ENCODE peak calls at places on chromosomes 12 and 14, in six cellular contexts. L is BJ, F is cardiac fibroblast, A is mammary epithelial cell, O is neural progenitor cell, R is AG09309. J is an unnamed sample.

GRCh38 chr12:71551529-71551928 is 111.9 kb downstream of the LGR5 start:
- DNase-seq in L (no peak), F (peak), A (no peak), O (peak), R (peak), J (peak)

GRCh38 chr14:61652526-61653262 is 42.6 kb upstream of the HIF1A start:
- DNase-seq in L (no peak), F (peak), A (no peak), O (no peak), R (no peak), J (peak)

GRCh38 chr12:13169255-13169654 is 27.3 kb upstream of the EMP1 start:
- DNase-seq in L (no peak), F (no peak), A (no peak), O (no peak), R (no peak), J (no peak)

GRCh38 chr12:106138646-106139421 is at the start of gene NUAK1:
- DNase-seq in L (no peak), F (peak), A (peak), O (peak), R (no peak), J (peak)

GRCh38 chr12:30357712-30358111 is 338.0 kb downstream of the IPO8 start:
- DNase-seq in L (no peak), F (no peak), A (no peak), O (no peak), R (no peak), J (no peak)

GRCh38 chr14:55589171-55589570 is 9.2 kb downstream of the KTN1 start:
- DNase-seq in L (no peak), F (no peak), A (peak), O (no peak), R (no peak), J (peak)

GRCh38 chr14:95303552-95303951 is 16.2 kb downstream of the CLMN start:
- DNase-seq in L (no peak), F (no peak), A (no peak), O (no peak), R (no peak), J (no peak)

GRCh38 chr12:132483612-132484011 is 6.3 kb upstream of the FBRSL1 start:
- DNase-seq in L (no peak), F (no peak), A (no peak), O (no peak), R (no peak), J (no peak)

GRCh38 chr12:124174406-124174805 is 120.5 kb upstream of the RFLNA start:
- DNase-seq in L (peak), F (peak), A (no peak), O (no peak), R (peak), J (peak)

GRCh38 chr12:12432373-12432772 is 75.5 kb downstream of the BORCS5 start:
- DNase-seq in L (peak), F (peak), A (peak), O (no peak), R (peak), J (peak)

GRCh38 chr12:24881227-24881626 is 67.7 kb downstream of the BCAT1 start:
- DNase-seq in L (no peak), F (no peak), A (no peak), O (no peak), R (no peak), J (no peak)

GRCh38 chr14:104472073-104472472 is 107.5 kb upstream of the C14orf180 start:
- DNase-seq in L (no peak), F (no peak), A (no peak), O (no peak), R (no peak), J (no peak)

GRCh38 chr12:100797786-100798580 is 3.4 kb downstream of the ANO4 start:
- DNase-seq in L (no peak), F (no peak), A (no peak), O (no peak), R (no peak), J (no peak)

GRCh38 chr12:30594509-30594908 is 101.2 kb downstream of the IPO8 start:
- DNase-seq in L (no peak), F (no peak), A (no peak), O (no peak), R (no peak), J (no peak)

GRCh38 chr12:103745962-103746361 is 95.1 kb downstream of the NT5DC3 start:
- DNase-seq in L (no peak), F (no peak), A (no peak), O (peak), R (no peak), J (no peak)

DNA sequence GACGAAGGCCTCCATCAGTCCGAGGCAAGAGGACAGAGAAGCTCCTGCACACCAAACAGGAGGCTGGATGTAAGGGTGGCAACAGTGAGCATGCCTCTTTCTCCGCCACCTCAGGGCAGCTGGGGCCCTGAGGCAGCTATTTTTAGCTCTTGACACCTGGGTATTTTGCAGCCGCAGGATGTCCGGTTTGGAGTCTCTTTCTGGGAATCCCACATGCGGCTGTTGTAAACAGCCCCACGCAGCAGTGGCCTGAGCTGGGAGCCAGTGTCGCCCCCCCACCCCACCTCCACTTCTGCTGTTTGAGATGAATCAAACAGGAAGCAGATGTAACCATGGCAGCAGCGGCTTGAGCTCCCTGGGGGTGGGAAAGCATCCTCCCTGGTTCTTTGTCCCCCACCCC is 11.7 kb downstream of the HDAC7 start:
- DNase-seq in L (no peak), F (peak), A (no peak), O (no peak), R (no peak), J (no peak)
- H3K4me3 ChIP-seq in L (no peak), F (no peak), A (no peak), O (no peak), R (no peak), J (no peak)

GRCh38 chr14:86799244-86799647 is 1193.7 kb downstream of the GALC start:
- DNase-seq in L (peak), F (peak), A (peak), O (no peak), R (peak), J (peak)
- TF ChIP-seq CTCF in L (peak), F (no peak), A (peak), O (no peak), R (peak), J (peak)

DNA sequence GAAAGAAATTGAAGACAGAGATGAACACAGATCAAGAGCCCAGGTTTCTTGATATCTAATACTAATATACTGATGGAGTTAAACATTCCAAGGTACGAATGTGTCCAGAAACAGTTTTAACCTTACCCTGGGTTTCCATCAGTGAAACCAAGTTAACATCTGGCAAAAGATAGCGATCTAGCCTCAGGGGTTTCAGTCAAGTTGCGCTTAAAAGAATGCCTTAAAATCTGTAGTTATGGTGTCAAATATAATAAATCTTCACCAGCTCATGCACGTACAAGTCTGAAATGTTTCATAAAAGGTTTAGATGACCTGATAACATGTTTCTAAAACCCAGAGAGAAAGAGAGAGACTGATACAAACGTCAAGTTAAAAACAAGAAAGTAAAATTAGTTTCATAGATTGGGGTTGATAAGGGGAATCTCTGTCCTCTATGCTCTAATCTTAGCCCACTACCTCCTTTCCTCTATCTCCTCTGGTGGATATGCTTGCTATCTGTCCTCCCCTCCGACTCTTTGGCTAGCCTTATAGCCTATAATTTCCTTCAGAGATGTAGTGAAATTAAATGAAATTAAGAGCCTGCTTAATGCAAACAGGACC is 18.6 kb upstream of the FOS start:
- DNase-seq in L (no peak), F (no peak), A (peak), O (no peak), R (no peak), J (peak)
- H3K4me3 ChIP-seq in L (no peak), F (no peak), A (no peak), O (peak), R (no peak), J (no peak)

GRCh38 chr14:24632761-24633160 is 1.2 kb downstream of the GZMB start:
- DNase-seq in L (no peak), F (no peak), A (no peak), O (no peak), R (no peak), J (no peak)

GRCh38 chr14:24633353-24633752 is 637 bp downstream of the GZMB start:
- DNase-seq in L (no peak), F (no peak), A (no peak), O (no peak), R (no peak), J (no peak)

GRCh38 chr14:24630872-24631477 is 3.0 kb downstream of the GZMB start:
- DNase-seq in L (no peak), F (peak), A (peak), O (no peak), R (peak), J (peak)

GRCh38 chr14:24632336-24632735 is 1.7 kb downstream of the GZMB start:
- DNase-seq in L (no peak), F (no peak), A (no peak), O (no peak), R (no peak), J (no peak)

GRCh38 chr14:24631749-24632335 is 2.1 kb downstream of the GZMB start:
- DNase-seq in L (no peak), F (no peak), A (no peak), O (no peak), R (no peak), J (no peak)
- TF ChIP-seq CTCF in L (no peak), F (no peak), A (no peak), O (no peak), R (no peak), J (no peak)

DNA sequence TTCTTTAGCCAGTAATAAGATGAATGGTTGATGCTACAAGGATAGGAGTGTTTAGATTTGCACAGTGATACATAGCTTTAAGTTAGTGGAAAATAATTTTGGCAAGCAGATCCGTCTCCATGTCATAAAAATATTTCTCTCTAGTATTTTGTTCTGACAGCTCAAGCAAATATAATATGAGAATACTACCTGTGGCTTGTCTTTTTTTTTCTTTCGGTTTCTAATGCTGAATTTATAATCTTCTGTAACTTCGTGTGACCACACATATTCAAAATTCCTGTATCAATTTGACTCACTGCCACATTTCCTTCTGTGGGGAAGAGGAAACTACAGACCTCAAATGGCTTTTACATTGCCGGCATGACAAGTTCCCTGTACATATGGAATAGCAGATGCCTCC is 103.7 kb upstream of the CCDC91 start:
- DNase-seq in L (no peak), F (peak), A (no peak), O (no peak), R (no peak), J (no peak)
- H3K4me3 ChIP-seq in L (no peak), F (no peak), A (no peak), O (no peak), R (no peak), J (no peak)

GRCh38 chr12:6104842-6105241 is 19.6 kb downstream of the VWF start:
- DNase-seq in L (no peak), F (no peak), A (no peak), O (no peak), R (no peak), J (no peak)
- TF ChIP-seq CTCF in L (no peak), F (no peak), A (no peak), O (no peak), R (no peak), J (no peak)

GRCh38 chr12:108338915-108339657 is at the start of gene CMKLR1:
- DNase-seq in L (no peak), F (no peak), A (no peak), O (peak), R (no peak), J (no peak)
- H3K4me3 ChIP-seq in L (no peak), F (no peak), A (no peak), O (peak), R (peak), J (no peak)

DNA sequence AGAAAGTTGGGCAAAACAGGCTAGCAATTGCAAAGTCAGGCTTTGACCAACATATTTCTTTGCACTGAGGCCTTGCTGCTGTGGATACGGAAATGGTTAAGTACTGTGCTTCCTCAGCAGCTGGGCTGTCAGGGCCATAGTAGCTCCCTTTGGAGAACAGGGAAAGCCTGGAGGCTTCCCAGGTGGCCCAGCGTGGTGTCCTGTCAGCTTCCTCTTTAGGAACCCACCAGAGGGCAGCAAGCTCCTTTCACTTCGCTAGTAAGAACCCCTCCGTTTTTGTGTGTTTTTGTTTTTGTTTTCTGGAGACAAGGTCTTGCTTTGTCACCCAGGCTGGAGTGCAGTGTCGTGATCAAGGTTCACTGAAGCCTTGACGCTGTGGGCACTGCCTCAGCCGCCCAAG is 1.7 kb upstream of the CFAP251 start:
- DNase-seq in L (no peak), F (peak), A (no peak), O (peak), R (no peak), J (peak)
- TF ChIP-seq CTCF in L (peak), F (peak), A (no peak), O (peak), R (no peak), J (peak)

GRCh38 chr12:128639089-128639488 is 184.7 kb downstream of the SLC15A4 start:
- DNase-seq in L (no peak), F (no peak), A (no peak), O (no peak), R (no peak), J (no peak)
- H3K4me3 ChIP-seq in L (no peak), F (no peak), A (no peak), O (no peak), R (no peak), J (no peak)

GRCh38 chr14:49999826-50000214 is 106.9 kb downstream of the ARF6 start:
- DNase-seq in L (no peak), F (no peak), A (no peak), O (no peak), R (no peak), J (no peak)
- TF ChIP-seq CTCF in L (no peak), F (no peak), A (no peak), O (no peak), R (no peak), J (no peak)